ENCODE peak calls at places on chromosomes 16 and 17, in four cellular contexts. One of them, this sample, is unnamed.

GRCh38 chr16:70018254-70018653 is 67.1 kb downstream of the CLEC18A start:
- DNase-seq in neural crest cell: no peak
- DNase-seq in mucosa of descending colon: peak
- DNase-seq in fibroblast of mammary gland: peak
- DNase-seq in this sample: no peak

GRCh38 chr17:2138318-2138717 is 83.4 kb downstream of the HIC1 start:
- DNase-seq in neural crest cell: no peak
- DNase-seq in mucosa of descending colon: peak
- DNase-seq in fibroblast of mammary gland: no peak
- DNase-seq in this sample: no peak

GRCh38 chr17:34156741-34157589 is 98.1 kb upstream of the CCL2 start:
- DNase-seq in neural crest cell: peak
- DNase-seq in mucosa of descending colon: no peak
- DNase-seq in fibroblast of mammary gland: no peak
- DNase-seq in this sample: peak

GRCh38 chr17:78236362-78237127 is 5.1 kb downstream of the TMEM235 start:
- DNase-seq in neural crest cell: no peak
- DNase-seq in fibroblast of mammary gland: no peak
- DNase-seq in mucosa of descending colon: no peak
- DNase-seq in this sample: no peak

GRCh38 chr17:79349506-79350400 is 261.1 kb downstream of the RBFOX3 start:
- DNase-seq in mucosa of descending colon: no peak
- DNase-seq in fibroblast of mammary gland: no peak
- DNase-seq in neural crest cell: no peak
- DNase-seq in this sample: no peak

GRCh38 chr16:35173295-35173694 is 1713.9 kb downstream of the TP53TG3F start:
- DNase-seq in neural crest cell: no peak
- DNase-seq in fibroblast of mammary gland: no peak
- DNase-seq in mucosa of descending colon: no peak
- DNase-seq in this sample: peak

GRCh38 chr17:20291076-20291475 is 176.3 kb downstream of the LGALS9B start:
- DNase-seq in neural crest cell: no peak
- DNase-seq in fibroblast of mammary gland: no peak
- DNase-seq in mucosa of descending colon: no peak
- DNase-seq in this sample: no peak

GRCh38 chr17:41864498-41864836 is 756 bp downstream of the KLHL11 start:
- DNase-seq in mucosa of descending colon: no peak
- DNase-seq in neural crest cell: no peak
- DNase-seq in fibroblast of mammary gland: no peak
- DNase-seq in this sample: no peak

GRCh38 chr17:81438688-81439087 is 43.4 kb downstream of the BAHCC1 start:
- DNase-seq in mucosa of descending colon: no peak
- DNase-seq in neural crest cell: no peak
- DNase-seq in fibroblast of mammary gland: no peak
- DNase-seq in this sample: no peak

GRCh38 chr17:54666559-54666958 is 234.1 kb upstream of the TOM1L1 start:
- DNase-seq in fibroblast of mammary gland: no peak
- DNase-seq in mucosa of descending colon: no peak
- DNase-seq in neural crest cell: no peak
- DNase-seq in this sample: no peak

GRCh38 chr16:74450236-74450635 is 29.0 kb upstream of the CLEC18B start:
- DNase-seq in fibroblast of mammary gland: peak
- DNase-seq in mucosa of descending colon: no peak
- DNase-seq in neural crest cell: no peak
- DNase-seq in this sample: no peak

GRCh38 chr16:19071811-19072777 is 4.7 kb downstream of the COQ7 start:
- DNase-seq in neural crest cell: peak
- DNase-seq in fibroblast of mammary gland: peak
- DNase-seq in mucosa of descending colon: peak
- DNase-seq in this sample: no peak

GRCh38 chr17:37671028-37671812 is 28.0 kb upstream of the DDX52 start:
- DNase-seq in fibroblast of mammary gland: no peak
- DNase-seq in mucosa of descending colon: peak
- DNase-seq in neural crest cell: no peak
- DNase-seq in this sample: no peak

GRCh38 chr16:86222965-86223551 is 287.3 kb upstream of the FOXF1 start:
- DNase-seq in neural crest cell: no peak
- DNase-seq in mucosa of descending colon: no peak
- DNase-seq in fibroblast of mammary gland: peak
- DNase-seq in this sample: no peak

GRCh38 chr17:30299000-30299399 is 7.3 kb upstream of the BLMH start:
- DNase-seq in neural crest cell: no peak
- DNase-seq in fibroblast of mammary gland: peak
- DNase-seq in mucosa of descending colon: no peak
- DNase-seq in this sample: no peak

GRCh38 chr17:2837147-2837561 is 40.9 kb downstream of the RAP1GAP2 start:
- DNase-seq in neural crest cell: no peak
- DNase-seq in mucosa of descending colon: no peak
- DNase-seq in fibroblast of mammary gland: no peak
- DNase-seq in this sample: no peak

GRCh38 chr16:64450170-64450569 is 671.7 kb downstream of the CDH11 start:
- DNase-seq in mucosa of descending colon: no peak
- DNase-seq in fibroblast of mammary gland: peak
- DNase-seq in neural crest cell: no peak
- DNase-seq in this sample: no peak

GRCh38 chr17:40445769-40446468 is 2.7 kb downstream of the IGFBP4 start:
- DNase-seq in mucosa of descending colon: no peak
- DNase-seq in fibroblast of mammary gland: peak
- DNase-seq in neural crest cell: no peak
- DNase-seq in this sample: no peak

GRCh38 chr16:85037050-85037410 is 9.4 kb downstream of the KIAA0513 start:
- DNase-seq in mucosa of descending colon: no peak
- DNase-seq in fibroblast of mammary gland: peak
- DNase-seq in neural crest cell: no peak
- DNase-seq in this sample: no peak

GRCh38 chr17:32533296-32533695 is 46.5 kb downstream of the CDK5R1 start:
- DNase-seq in neural crest cell: no peak
- DNase-seq in fibroblast of mammary gland: no peak
- DNase-seq in mucosa of descending colon: no peak
- DNase-seq in this sample: no peak

GRCh38 chr17:40121886-40122465 is at the start of gene MSL1:
- DNase-seq in mucosa of descending colon: peak
- DNase-seq in fibroblast of mammary gland: no peak
- DNase-seq in neural crest cell: peak
- DNase-seq in this sample: no peak

GRCh38 chr16:22369221-22369811 is 5.1 kb downstream of the CDR2 start:
- DNase-seq in mucosa of descending colon: peak
- DNase-seq in neural crest cell: no peak
- DNase-seq in fibroblast of mammary gland: peak
- DNase-seq in this sample: no peak

GRCh38 chr17:38925263-38925995 is at the start of gene LASP1NB:
- DNase-seq in neural crest cell: peak
- DNase-seq in mucosa of descending colon: no peak
- DNase-seq in fibroblast of mammary gland: peak
- DNase-seq in this sample: no peak

GRCh38 chr16:71542377-71542776 is 16.2 kb downstream of the CHST4 start:
- DNase-seq in fibroblast of mammary gland: peak
- DNase-seq in neural crest cell: peak
- DNase-seq in mucosa of descending colon: peak
- DNase-seq in this sample: no peak

GRCh38 chr17:80455328-80455710 is 21.1 kb downstream of the NPTX1 start:
- DNase-seq in neural crest cell: peak
- DNase-seq in mucosa of descending colon: no peak
- DNase-seq in fibroblast of mammary gland: no peak
- DNase-seq in this sample: no peak

GRCh38 chr16:81442909-81443687 is 1.5 kb upstream of the CMIP start:
- DNase-seq in mucosa of descending colon: no peak
- DNase-seq in neural crest cell: no peak
- DNase-seq in fibroblast of mammary gland: no peak
- DNase-seq in this sample: no peak

GRCh38 chr16:13238182-13238581 is 336.8 kb downstream of the SHISA9 start:
- DNase-seq in mucosa of descending colon: no peak
- DNase-seq in fibroblast of mammary gland: no peak
- DNase-seq in neural crest cell: no peak
- DNase-seq in this sample: no peak

GRCh38 chr17:40025991-40026815 is 11.0 kb downstream of the CSF3 start:
- DNase-seq in neural crest cell: no peak
- DNase-seq in mucosa of descending colon: no peak
- DNase-seq in fibroblast of mammary gland: peak
- DNase-seq in this sample: no peak

GRCh38 chr17:76826290-76827138 is 41.7 kb upstream of the MGAT5B start:
- DNase-seq in mucosa of descending colon: no peak
- DNase-seq in neural crest cell: no peak
- DNase-seq in fibroblast of mammary gland: no peak
- DNase-seq in this sample: no peak

GRCh38 chr16:31869511-31870201 is 4.0 kb upstream of the ZNF267 start:
- DNase-seq in mucosa of descending colon: peak
- DNase-seq in fibroblast of mammary gland: peak
- DNase-seq in neural crest cell: no peak
- DNase-seq in this sample: no peak
- TF ChIP-seq CTCF in mucosa of descending colon: no peak
- TF ChIP-seq CTCF in fibroblast of mammary gland: no peak
- TF ChIP-seq CTCF in neural crest cell: no peak
- TF ChIP-seq CTCF in this sample: no peak

DNA sequence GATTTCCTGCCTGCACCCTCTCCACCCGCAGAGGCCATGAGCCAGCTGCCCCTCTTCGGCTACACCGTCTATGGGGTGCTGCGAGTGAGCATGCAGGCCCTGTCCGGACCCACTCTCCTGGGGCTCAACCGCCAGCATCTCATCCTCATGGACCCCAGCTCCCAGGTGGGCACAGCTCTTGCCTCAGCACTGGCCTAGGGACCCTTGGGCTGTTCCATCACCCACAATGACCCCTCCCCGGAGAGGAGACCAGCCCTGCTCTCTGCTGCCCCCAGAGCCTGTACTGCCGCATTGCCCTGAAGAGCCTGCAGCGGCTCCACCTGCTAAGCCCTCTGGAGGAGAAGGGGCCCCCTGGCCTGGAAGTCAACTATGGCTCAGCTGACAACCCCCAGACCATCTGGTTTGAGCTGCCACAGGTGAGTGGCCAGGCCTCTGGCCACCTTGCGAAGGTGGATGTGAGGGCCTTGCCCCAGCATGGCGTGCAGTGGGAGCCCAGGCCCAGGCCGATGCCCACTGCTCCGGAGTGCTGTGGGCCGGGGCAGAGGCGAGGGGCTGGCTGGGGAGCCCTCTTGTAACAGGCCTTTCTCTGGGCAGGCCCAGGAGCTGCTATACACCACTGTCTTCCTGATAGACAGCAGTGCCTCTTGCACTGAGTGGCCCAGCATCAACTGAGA is 7.3 kb upstream of the SMIM5 start:
- DNase-seq in neural crest cell: peak
- DNase-seq in mucosa of descending colon: no peak
- DNase-seq in fibroblast of mammary gland: peak
- DNase-seq in this sample: no peak
- TF ChIP-seq CTCF in neural crest cell: peak
- TF ChIP-seq CTCF in mucosa of descending colon: peak
- TF ChIP-seq CTCF in fibroblast of mammary gland: peak
- TF ChIP-seq CTCF in this sample: peak

DNA sequence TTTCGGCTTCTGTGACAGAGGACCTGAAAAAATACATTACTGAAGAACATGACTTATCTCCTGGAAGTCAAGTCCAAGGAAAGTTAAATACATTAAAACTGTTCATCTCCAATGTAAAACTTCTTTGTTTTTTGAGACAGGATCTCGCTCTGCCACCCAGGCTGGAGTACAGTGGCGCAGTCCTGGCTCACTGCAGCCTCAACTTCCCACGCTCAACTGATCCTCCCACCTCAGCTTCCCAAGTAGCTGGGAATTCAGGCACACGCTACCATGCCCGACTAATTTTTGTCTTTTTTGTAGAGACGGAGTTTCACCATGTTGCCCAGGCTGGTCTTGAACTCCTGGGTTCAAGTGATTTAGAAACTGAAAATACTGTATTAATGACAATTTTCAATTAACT is 9.7 kb upstream of the TERB1 start:
- DNase-seq in mucosa of descending colon: no peak
- DNase-seq in neural crest cell: no peak
- DNase-seq in fibroblast of mammary gland: no peak
- DNase-seq in this sample: no peak
- TF ChIP-seq CTCF in mucosa of descending colon: no peak
- TF ChIP-seq CTCF in neural crest cell: no peak
- TF ChIP-seq CTCF in fibroblast of mammary gland: no peak
- TF ChIP-seq CTCF in this sample: no peak

GRCh38 chr16:2428787-2429036 is 535 bp upstream of the CCNF start:
- DNase-seq in neural crest cell: no peak
- DNase-seq in mucosa of descending colon: no peak
- DNase-seq in fibroblast of mammary gland: no peak
- DNase-seq in this sample: no peak

GRCh38 chr16:2427526-2427925 is 1.7 kb upstream of the CCNF start:
- DNase-seq in mucosa of descending colon: no peak
- DNase-seq in neural crest cell: no peak
- DNase-seq in fibroblast of mammary gland: no peak
- DNase-seq in this sample: peak

GRCh38 chr16:2429037-2429770 is at the start of gene CCNF:
- DNase-seq in mucosa of descending colon: peak
- DNase-seq in fibroblast of mammary gland: peak
- DNase-seq in neural crest cell: peak
- DNase-seq in this sample: peak

GRCh38 chr16:2426941-2427361 is 2.3 kb upstream of the CCNF start:
- DNase-seq in neural crest cell: no peak
- DNase-seq in mucosa of descending colon: no peak
- DNase-seq in fibroblast of mammary gland: no peak
- DNase-seq in this sample: peak

DNA sequence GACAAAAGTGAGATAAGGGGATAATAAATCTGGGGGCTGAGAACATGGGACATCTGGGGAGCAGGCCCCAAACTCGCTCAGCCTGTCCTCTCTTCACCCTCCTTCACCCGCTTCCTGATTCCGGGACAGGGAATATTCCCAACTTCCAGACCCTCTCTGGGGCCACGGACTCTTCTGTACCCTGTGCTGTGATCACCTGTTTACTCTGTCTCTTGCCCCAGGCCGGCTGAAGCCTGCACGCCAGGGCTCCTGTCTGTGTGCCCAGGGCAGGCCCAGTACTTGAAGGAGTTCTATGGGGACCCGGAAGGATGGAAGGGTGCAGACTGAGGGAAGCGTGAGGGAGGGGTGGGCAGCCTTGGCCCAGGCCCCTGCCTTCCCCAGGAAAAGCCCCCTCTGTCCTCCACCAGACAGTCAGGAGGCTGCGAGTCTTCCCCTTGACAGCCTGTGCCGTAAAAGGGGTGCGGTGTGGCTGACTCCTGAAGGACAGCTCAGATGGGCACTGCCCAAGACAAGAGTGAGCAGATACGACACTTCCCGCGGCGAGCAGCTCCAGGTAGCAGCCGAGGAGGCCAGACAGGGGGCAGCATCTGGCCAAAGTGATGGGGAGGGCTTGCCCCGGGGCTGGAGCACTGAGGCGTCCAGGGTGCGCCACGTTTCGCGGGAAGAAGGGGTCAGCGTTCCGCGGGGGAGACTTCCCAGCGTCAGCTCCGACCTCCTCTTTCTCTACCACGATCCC is 1.0 kb upstream of the CCNF start:
- DNase-seq in neural crest cell: peak
- DNase-seq in mucosa of descending colon: peak
- DNase-seq in fibroblast of mammary gland: peak
- DNase-seq in this sample: peak
- TF ChIP-seq CTCF in neural crest cell: no peak
- TF ChIP-seq CTCF in mucosa of descending colon: peak
- TF ChIP-seq CTCF in fibroblast of mammary gland: peak
- TF ChIP-seq CTCF in this sample: peak

GRCh38 chr16:20300312-20301097 is 26.8 kb downstream of the GP2 start:
- DNase-seq in neural crest cell: peak
- DNase-seq in mucosa of descending colon: peak
- DNase-seq in fibroblast of mammary gland: peak
- DNase-seq in this sample: no peak
- TF ChIP-seq CTCF in neural crest cell: peak
- TF ChIP-seq CTCF in mucosa of descending colon: peak
- TF ChIP-seq CTCF in fibroblast of mammary gland: peak
- TF ChIP-seq CTCF in this sample: peak

GRCh38 chr16:87297918-87298631 is 19.1 kb downstream of the C16orf95 start:
- DNase-seq in neural crest cell: peak
- DNase-seq in fibroblast of mammary gland: peak
- DNase-seq in mucosa of descending colon: peak
- DNase-seq in this sample: no peak
- TF ChIP-seq CTCF in neural crest cell: peak
- TF ChIP-seq CTCF in fibroblast of mammary gland: peak
- TF ChIP-seq CTCF in mucosa of descending colon: peak
- TF ChIP-seq CTCF in this sample: peak

This sample was measured in chondrocyte.